ENCODE peak calls at places on chromosomes 7 and 10, in six cellular contexts. W is stimulated activated CD4-positive, alpha-beta T cell treated with anti-CD3 and anti-CD28 coated beads, Interleukin-4, amount 100 ng/mL, for 1 hour; D is ureter; G is stomach; I is fibroblast of lung; L is astrocyte of the hippocampus. J is an unnamed sample.

GRCh38 chr10:16788125-16788524 is 29.1 kb downstream of the RSU1 start:
- DNase-seq in L (no peak), G (no peak), D (no peak), W (peak; percentile 6), I (no peak), J (no peak)

GRCh38 chr7:92563345-92563744 is 26.8 kb downstream of the FAM133B start:
- DNase-seq in I (no peak), D (no peak), G (no peak), W (no peak), L (no peak), J (no peak)

GRCh38 chr10:114291516-114291915 is 52.5 kb downstream of the VWA2 start:
- DNase-seq in I (no peak), G (no peak), W (no peak), D (no peak), L (no peak), J (no peak)

GRCh38 chr7:46071601-46072000 is 150.5 kb upstream of the IGFBP3 start:
- DNase-seq in I (peak; percentile 81), D (no peak), W (no peak), L (peak; percentile 50), G (no peak), J (no peak)

GRCh38 chr7:98215561-98216495 is 4.6 kb downstream of the BHLHA15 start:
- DNase-seq in D (no peak), W (no peak), L (no peak), G (peak; percentile 58), I (no peak), J (no peak)

GRCh38 chr7:155577509-155577905 is 31.1 kb upstream of the CNPY1 start:
- DNase-seq in L (no peak), W (no peak), I (no peak), D (no peak), G (no peak), J (no peak)

GRCh38 chr10:89414879-89415821 is 782 bp downstream of the IFIT5 start:
- DNase-seq in G (peak; percentile 45), I (peak; percentile 49), W (peak; percentile 37), D (peak; percentile 57), L (peak; percentile 74), J (peak; percentile 68)

GRCh38 chr7:41641006-41641714 is 61.7 kb downstream of the INHBA start:
- DNase-seq in L (no peak), W (no peak), D (no peak), G (no peak), I (no peak), J (no peak)

GRCh38 chr10:17375936-17376584 is 78.3 kb downstream of the ST8SIA6 start:
- DNase-seq in W (peak; percentile 24), G (no peak), L (peak; percentile 3), D (no peak), I (no peak), J (no peak)

GRCh38 chr7:94444808-94445207 is 50.1 kb downstream of the COL1A2 start:
- DNase-seq in D (no peak), I (no peak), L (no peak), W (no peak), G (no peak), J (no peak)

GRCh38 chr7:514651-515598 is 4.7 kb downstream of the PDGFA start:
- DNase-seq in L (peak; percentile 51), D (no peak), W (no peak), I (peak; percentile 60), G (peak; percentile 77), J (peak; percentile 49)

GRCh38 chr7:108009873-108010272 is 6.9 kb upstream of the LAMB1 start:
- DNase-seq in W (no peak), I (no peak), G (no peak), D (no peak), L (no peak), J (no peak)

GRCh38 chr10:101217450-101218281 is 11.6 kb downstream of the LBX1 start:
- DNase-seq in I (peak; percentile 37), L (peak; percentile 73), G (no peak), D (no peak), W (no peak), J (no peak)

GRCh38 chr7:33339074-33339805 is 209.9 kb downstream of the BBS9 start:
- DNase-seq in I (no peak), L (no peak), G (no peak), D (no peak), W (no peak), J (no peak)

GRCh38 chr10:12687996-12688395 is 313.5 kb downstream of the CCDC3 start:
- DNase-seq in W (no peak), D (no peak), G (no peak), L (no peak), I (no peak), J (no peak)

GRCh38 chr7:44754802-44755697 is 6.4 kb downstream of the ZMIZ2 start:
- DNase-seq in L (no peak), G (no peak), I (no peak), W (no peak), D (no peak), J (no peak)

GRCh38 chr10:17236468-17236886 is 8.4 kb downstream of the VIM start:
- DNase-seq in I (no peak), D (no peak), L (no peak), G (no peak), W (no peak), J (no peak)

GRCh38 chr7:28155019-28155660 is 25.5 kb downstream of the JAZF1 start:
- DNase-seq in L (no peak), G (no peak), W (no peak), D (no peak), I (no peak), J (no peak)

GRCh38 chr7:117871778-117872538 is 1.3 kb downstream of the CTTNBP2 start:
- DNase-seq in W (no peak), D (no peak), I (peak; percentile 30), G (no peak), L (peak; percentile 32), J (peak; percentile 69)

GRCh38 chr7:150580995-150581394 is 13.8 kb downstream of the GIMAP4 start:
- DNase-seq in D (no peak), L (no peak), I (no peak), G (no peak), W (no peak), J (no peak)

GRCh38 chr10:110398419-110399162 is 93.9 kb upstream of the SMNDC1 start:
- DNase-seq in L (peak; percentile 95), W (no peak), I (peak; percentile 90), D (peak; percentile 93), G (peak; percentile 79), J (no peak)

GRCh38 chr7:47757946-47758371 is 176.0 kb upstream of the TNS3 start:
- DNase-seq in G (peak; percentile 41), W (no peak), D (peak; percentile 72), L (peak; percentile 96), I (peak; percentile 92), J (no peak)

GRCh38 chr10:77070317-77070716 is 567.3 kb downstream of the KCNMA1 start:
- DNase-seq in D (no peak), I (no peak), W (no peak), G (no peak), L (no peak), J (no peak)

GRCh38 chr10:1939016-1939415 is 201.7 kb upstream of the ADARB2 start:
- DNase-seq in G (no peak), L (no peak), W (peak; percentile 74), D (no peak), I (no peak), J (no peak)

GRCh38 chr10:46229144-46229563 is 57.6 kb upstream of the ANTXRL start:
- DNase-seq in G (peak; percentile 13), L (peak; percentile 6), D (peak; percentile 23), W (no peak), I (no peak), J (no peak)

GRCh38 chr10:122537545-122537944 is 23.0 kb upstream of the DMBT1 start:
- DNase-seq in I (no peak), G (no peak), L (no peak), W (no peak), D (no peak), J (no peak)

GRCh38 chr7:107692501-107692900 is 31.9 kb downstream of the SLC26A4 start:
- DNase-seq in D (no peak), L (peak; percentile 57), G (no peak), W (no peak), I (peak; percentile 69), J (no peak)

GRCh38 chr7:50504646-50505546 is 54.7 kb upstream of the FIGNL1 start:
- DNase-seq in I (no peak), L (peak; percentile 22), W (no peak), D (no peak), G (no peak), J (no peak)

GRCh38 chr7:66903360-66904062 is 17.5 kb upstream of the TMEM248 start:
- DNase-seq in I (no peak), L (no peak), W (no peak), G (no peak), D (no peak), J (no peak)

J was measured in midbrain.